ENCODE peak calls at places on chromosomes 13 and 19, in nine cellular contexts. R is activated naive CD4-positive, alpha-beta T cell; S is C1 segment of cervical spinal cord; G is stimulated activated CD4-positive, alpha-beta T cell treated with anti-CD3 and anti-CD28 coated beads, Interleukin-2, amount 100 ng/mL, for 48 hours; X is activated CD8-positive, alpha-beta memory T cell treated with anti-CD3 and anti-CD28 coated beads for 24 hours; C is hypothalamus; Y is stimulated activated CD8-positive, alpha-beta memory T cell treated with anti-CD3 and anti-CD28 coated beads, Interleukin-4, amount 100 ng/mL, for 48 hours; P is endothelial cell; W is fibroblast of pulmonary artery. F is an unnamed sample.

GRCh38 chr19:2549701-2550191 is 73.8 kb downstream of the GADD45B start:
- DNase-seq in P (no peak), C (peak), Y (no peak), S (peak), G (no peak), W (peak), R (no peak), X (no peak), F (no peak)

GRCh38 chr19:42512743-42513304 is 15.5 kb downstream of the CEACAM1 start:
- DNase-seq in X (no peak), S (no peak), P (no peak), G (no peak), R (no peak), C (no peak), W (no peak), Y (no peak), F (peak)

GRCh38 chr19:28264556-28264955 is 948.4 kb downstream of the UQCRFS1 start:
- DNase-seq in X (no peak), S (no peak), W (no peak), Y (no peak), R (no peak), G (no peak), P (no peak), C (no peak), F (no peak)

GRCh38 chr13:47862841-47863240 is 138.2 kb downstream of the SUCLA2 start:
- DNase-seq in R (no peak), G (no peak), P (no peak), C (no peak), S (no peak), Y (no peak), W (no peak), X (no peak), F (no peak)

GRCh38 chr13:51832471-51833152 is 12.4 kb downstream of the TMEM272 start:
- DNase-seq in G (no peak), R (no peak), C (no peak), P (no peak), S (no peak), X (no peak), Y (no peak), W (peak), F (peak)

GRCh38 chr13:74289130-74289529 is 154.9 kb upstream of the KLF12 start:
- DNase-seq in R (no peak), S (no peak), W (no peak), Y (no peak), X (no peak), G (no peak), C (no peak), P (no peak), F (no peak)

GRCh38 chr19:2446390-2446789 is 10.4 kb downstream of the LMNB2 start:
- DNase-seq in R (no peak), X (peak), S (no peak), Y (peak), P (no peak), W (no peak), G (no peak), C (no peak), F (peak)

GRCh38 chr13:42017264-42017663 is 31.2 kb upstream of the DGKH start:
- DNase-seq in X (no peak), R (no peak), Y (no peak), P (no peak), G (no peak), W (no peak), C (no peak), S (no peak), F (no peak)